ENCODE peak calls at places on chromosomes 11 and 22, in seven cellular contexts. Y is heart left ventricle, L is ACHN, J is cardiac muscle cell, R is dorsolateral prefrontal cortex, D is HFFc6, K is iPS DF 6.9. O is an unnamed sample.

GRCh38 chr11:69817265-69818236 is 1.7 kb downstream of the FGF3 start:
- DNase-seq in L (no peak), R (no peak), Y (no peak), J (peak), K (no peak), D (no peak), O (peak)

GRCh38 chr11:131038597-131038996 is 122.3 kb upstream of the SNX19 start:
- DNase-seq in K (no peak), Y (no peak), D (peak), L (peak), R (no peak), J (peak), O (no peak)

GRCh38 chr11:7892059-7892699 is 38.9 kb downstream of the OR10A6 start:
- DNase-seq in K (no peak), J (no peak), D (peak), L (no peak), R (no peak), Y (no peak), O (no peak)

GRCh38 chr11:116035972-116036371 is 531.8 kb upstream of the CADM1 start:
- DNase-seq in Y (no peak), L (no peak), K (no peak), D (no peak), J (no peak), R (no peak), O (no peak)

GRCh38 chr11:70204466-70204799 is 1.3 kb downstream of the FADD start:
- DNase-seq in J (no peak), K (no peak), D (no peak), L (no peak), Y (no peak), R (no peak), O (no peak)

GRCh38 chr22:20430641-20431519 is 6.7 kb downstream of the SCARF2 start:
- DNase-seq in L (peak), R (peak), K (no peak), D (no peak), Y (no peak), J (peak), O (no peak)

GRCh38 chr22:28002863-28003565 is 84.0 kb upstream of the PITPNB start:
- DNase-seq in R (no peak), D (no peak), L (no peak), Y (no peak), J (no peak), K (no peak), O (no peak)

GRCh38 chr22:42947211-42947990 is 67.5 kb downstream of the PACSIN2 start:
- DNase-seq in Y (peak), R (no peak), K (no peak), J (peak), D (no peak), L (no peak), O (peak)

GRCh38 chr11:33842236-33842915 is 49.5 kb downstream of the LMO2 start:
- DNase-seq in R (no peak), L (no peak), Y (no peak), K (no peak), D (no peak), J (no peak), O (no peak)

GRCh38 chr11:90798769-90799168 is 575.9 kb upstream of the CHORDC1 start:
- DNase-seq in R (no peak), L (no peak), J (no peak), D (no peak), Y (no peak), K (no peak), O (no peak)

GRCh38 chr11:76321820-76322524 is 59.0 kb downstream of the THAP12 start:
- DNase-seq in D (no peak), R (peak), Y (no peak), K (no peak), L (no peak), J (no peak), O (no peak)

GRCh38 chr22:39281126-39281525 is 36.3 kb upstream of the PDGFB start:
- DNase-seq in K (no peak), Y (no peak), J (no peak), D (no peak), R (no peak), L (no peak), O (no peak)

GRCh38 chr11:112797653-112798293 is 163.4 kb upstream of the NCAM1 start:
- DNase-seq in Y (no peak), L (no peak), K (peak), R (peak), D (no peak), J (no peak), O (no peak)

GRCh38 chr11:86938900-86939880 is 16.0 kb downstream of the FZD4 start:
- DNase-seq in J (peak), L (peak), K (no peak), D (peak), R (no peak), Y (no peak), O (no peak)

GRCh38 chr11:16000065-16000464 is 356.3 kb downstream of the SOX6 start:
- DNase-seq in Y (no peak), K (no peak), L (no peak), D (peak), J (no peak), R (no peak), O (no peak)

GRCh38 chr11:61671527-61671926 is 8.7 kb upstream of the DAGLA start:
- DNase-seq in D (no peak), J (peak), Y (no peak), L (peak), R (no peak), K (no peak), O (no peak)

GRCh38 chr11:118074785-118075184 is 2.1 kb upstream of the TMPRSS4 start:
- DNase-seq in J (no peak), K (no peak), Y (no peak), D (no peak), L (no peak), R (no peak), O (no peak)

GRCh38 chr22:42439821-42440674 is 7.8 kb upstream of the NFAM1 start:
- DNase-seq in D (no peak), J (no peak), L (peak), K (no peak), R (no peak), Y (no peak), O (no peak)

GRCh38 chr22:30947163-30947820 is 21.3 kb downstream of the MORC2 start:
- DNase-seq in K (no peak), J (no peak), R (no peak), D (no peak), L (no peak), Y (peak), O (no peak)

GRCh38 chr11:2138075-2138435 is 1.1 kb downstream of the IGF2 start:
- DNase-seq in J (peak), R (no peak), D (no peak), K (no peak), L (no peak), Y (no peak), O (peak)

GRCh38 chr11:123086315-123086714 is 24.4 kb upstream of the HSPA8 start:
- DNase-seq in K (no peak), R (no peak), D (no peak), J (peak), L (no peak), Y (no peak), O (no peak)

GRCh38 chr22:23835773-23836144 is 3.0 kb downstream of the DERL3 start:
- DNase-seq in K (no peak), L (no peak), R (peak), J (no peak), Y (peak), D (no peak), O (peak)

GRCh38 chr11:15700456-15700855 is 585.7 kb downstream of the INSC start:
- DNase-seq in L (no peak), K (no peak), Y (no peak), J (no peak), D (no peak), R (no peak), O (no peak)

GRCh38 chr11:34238966-34239365 is 118.8 kb downstream of the ABTB2 start:
- DNase-seq in K (no peak), L (no peak), D (no peak), Y (no peak), J (no peak), R (no peak), O (no peak)

GRCh38 chr11:123145220-123145619 is 49.8 kb downstream of the CLMP start:
- DNase-seq in K (no peak), L (peak), J (no peak), Y (peak), R (no peak), D (peak), O (no peak)

GRCh38 chr11:118883368-118884071 is at the start of gene CXCR5:
- DNase-seq in L (no peak), R (no peak), D (no peak), J (no peak), K (no peak), Y (no peak), O (no peak)

GRCh38 chr11:27116684-27117083 is 76.1 kb downstream of the BBOX1 start:
- DNase-seq in R (no peak), D (no peak), J (peak), K (no peak), L (no peak), Y (no peak), O (no peak)